ENCODE peak calls at places on chromosomes 7 and 10, in ten cellular contexts. One of them, this sample, is unnamed.

GRCh38 chr7:99762680-99763327 is 21.2 kb downstream of the CYP3A4 start:
- DNase-seq in caudate nucleus: no peak
- DNase-seq in endothelial cell of umbilical vein: no peak
- DNase-seq in keratinocyte: no peak
- DNase-seq in CD8-positive, alpha-beta memory T cell: no peak
- DNase-seq in transverse colon: no peak
- DNase-seq in iPS DF 6.9: no peak
- DNase-seq in RWPE1: peak; percentile 59
- DNase-seq in effector memory CD4-positive, alpha-beta T cell: no peak
- DNase-seq in ovary: no peak
- DNase-seq in this sample: peak; percentile 35

GRCh38 chr7:138214926-138215325 is 138.7 kb downstream of the AKR1D1 start:
- DNase-seq in ovary: no peak
- DNase-seq in endothelial cell of umbilical vein: no peak
- DNase-seq in RWPE1: no peak
- DNase-seq in caudate nucleus: no peak
- DNase-seq in transverse colon: no peak
- DNase-seq in effector memory CD4-positive, alpha-beta T cell: no peak
- DNase-seq in CD8-positive, alpha-beta memory T cell: no peak
- DNase-seq in keratinocyte: no peak
- DNase-seq in iPS DF 6.9: no peak
- DNase-seq in this sample: no peak

GRCh38 chr7:159010951-159011820 is 133.5 kb downstream of the VIPR2 start:
- DNase-seq in iPS DF 6.9: no peak
- DNase-seq in ovary: peak; percentile 64
- DNase-seq in transverse colon: no peak
- DNase-seq in endothelial cell of umbilical vein: no peak
- DNase-seq in effector memory CD4-positive, alpha-beta T cell: no peak
- DNase-seq in caudate nucleus: no peak
- DNase-seq in keratinocyte: no peak
- DNase-seq in RWPE1: no peak
- DNase-seq in CD8-positive, alpha-beta memory T cell: no peak
- DNase-seq in this sample: no peak

GRCh38 chr10:103114876-103115275 is 78.2 kb downstream of the NT5C2 start:
- DNase-seq in RWPE1: peak; percentile 77
- DNase-seq in iPS DF 6.9: no peak
- DNase-seq in ovary: no peak
- DNase-seq in CD8-positive, alpha-beta memory T cell: no peak
- DNase-seq in caudate nucleus: no peak
- DNase-seq in effector memory CD4-positive, alpha-beta T cell: no peak
- DNase-seq in keratinocyte: peak; percentile 35
- DNase-seq in endothelial cell of umbilical vein: no peak
- DNase-seq in transverse colon: no peak
- DNase-seq in this sample: no peak

GRCh38 chr7:133344275-133344674 is 91.4 kb downstream of the EXOC4 start:
- DNase-seq in effector memory CD4-positive, alpha-beta T cell: no peak
- DNase-seq in ovary: no peak
- DNase-seq in RWPE1: peak; percentile 8
- DNase-seq in iPS DF 6.9: no peak
- DNase-seq in transverse colon: no peak
- DNase-seq in endothelial cell of umbilical vein: peak; percentile 42
- DNase-seq in caudate nucleus: no peak
- DNase-seq in CD8-positive, alpha-beta memory T cell: no peak
- DNase-seq in keratinocyte: no peak
- DNase-seq in this sample: no peak

GRCh38 chr7:44378744-44379143 is 53.4 kb upstream of the CAMK2B start:
- DNase-seq in transverse colon: no peak
- DNase-seq in effector memory CD4-positive, alpha-beta T cell: no peak
- DNase-seq in endothelial cell of umbilical vein: peak; percentile 79
- DNase-seq in RWPE1: peak; percentile 83
- DNase-seq in iPS DF 6.9: no peak
- DNase-seq in ovary: no peak
- DNase-seq in caudate nucleus: no peak
- DNase-seq in keratinocyte: no peak
- DNase-seq in CD8-positive, alpha-beta memory T cell: no peak
- DNase-seq in this sample: no peak

GRCh38 chr10:124641282-124642075 is 102.7 kb downstream of the FAM53B start:
- DNase-seq in CD8-positive, alpha-beta memory T cell: peak; percentile 49
- DNase-seq in endothelial cell of umbilical vein: no peak
- DNase-seq in iPS DF 6.9: no peak
- DNase-seq in RWPE1: no peak
- DNase-seq in keratinocyte: no peak
- DNase-seq in effector memory CD4-positive, alpha-beta T cell: no peak
- DNase-seq in ovary: peak; percentile 70
- DNase-seq in transverse colon: peak; percentile 38
- DNase-seq in caudate nucleus: no peak
- DNase-seq in this sample: peak; percentile 54

GRCh38 chr10:7008645-7009044 is 402.2 kb downstream of the SFMBT2 start:
- DNase-seq in RWPE1: no peak
- DNase-seq in CD8-positive, alpha-beta memory T cell: no peak
- DNase-seq in iPS DF 6.9: no peak
- DNase-seq in effector memory CD4-positive, alpha-beta T cell: no peak
- DNase-seq in transverse colon: no peak
- DNase-seq in caudate nucleus: no peak
- DNase-seq in keratinocyte: no peak
- DNase-seq in ovary: no peak
- DNase-seq in endothelial cell of umbilical vein: no peak
- DNase-seq in this sample: no peak

GRCh38 chr10:44195120-44196007 is 189.5 kb downstream of the CXCL12 start:
- DNase-seq in RWPE1: peak; percentile 24
- DNase-seq in ovary: peak; percentile 80
- DNase-seq in transverse colon: peak; percentile 47
- DNase-seq in keratinocyte: no peak
- DNase-seq in caudate nucleus: no peak
- DNase-seq in CD8-positive, alpha-beta memory T cell: no peak
- DNase-seq in endothelial cell of umbilical vein: peak; percentile 2
- DNase-seq in effector memory CD4-positive, alpha-beta T cell: no peak
- DNase-seq in iPS DF 6.9: no peak
- DNase-seq in this sample: no peak

GRCh38 chr10:23412223-23412622 is 26.7 kb upstream of the OTUD1 start:
- DNase-seq in transverse colon: no peak
- DNase-seq in RWPE1: no peak
- DNase-seq in CD8-positive, alpha-beta memory T cell: no peak
- DNase-seq in effector memory CD4-positive, alpha-beta T cell: no peak
- DNase-seq in iPS DF 6.9: no peak
- DNase-seq in caudate nucleus: no peak
- DNase-seq in keratinocyte: no peak
- DNase-seq in ovary: no peak
- DNase-seq in endothelial cell of umbilical vein: no peak
- DNase-seq in this sample: no peak

GRCh38 chr10:7411671-7412481 is 1.0 kb upstream of the SFMBT2 start:
- DNase-seq in RWPE1: no peak
- DNase-seq in ovary: peak; percentile 54
- DNase-seq in effector memory CD4-positive, alpha-beta T cell: no peak
- DNase-seq in transverse colon: peak; percentile 13
- DNase-seq in CD8-positive, alpha-beta memory T cell: no peak
- DNase-seq in iPS DF 6.9: no peak
- DNase-seq in caudate nucleus: no peak
- DNase-seq in keratinocyte: no peak
- DNase-seq in endothelial cell of umbilical vein: no peak
- DNase-seq in this sample: peak; percentile 75

GRCh38 chr7:102456327-102456726 is 8.3 kb downstream of the ALKBH4 start:
- DNase-seq in transverse colon: no peak
- DNase-seq in keratinocyte: no peak
- DNase-seq in CD8-positive, alpha-beta memory T cell: no peak
- DNase-seq in effector memory CD4-positive, alpha-beta T cell: no peak
- DNase-seq in ovary: no peak
- DNase-seq in iPS DF 6.9: no peak
- DNase-seq in caudate nucleus: peak; percentile 41
- DNase-seq in RWPE1: peak; percentile 41
- DNase-seq in endothelial cell of umbilical vein: no peak
- DNase-seq in this sample: no peak

DNA sequence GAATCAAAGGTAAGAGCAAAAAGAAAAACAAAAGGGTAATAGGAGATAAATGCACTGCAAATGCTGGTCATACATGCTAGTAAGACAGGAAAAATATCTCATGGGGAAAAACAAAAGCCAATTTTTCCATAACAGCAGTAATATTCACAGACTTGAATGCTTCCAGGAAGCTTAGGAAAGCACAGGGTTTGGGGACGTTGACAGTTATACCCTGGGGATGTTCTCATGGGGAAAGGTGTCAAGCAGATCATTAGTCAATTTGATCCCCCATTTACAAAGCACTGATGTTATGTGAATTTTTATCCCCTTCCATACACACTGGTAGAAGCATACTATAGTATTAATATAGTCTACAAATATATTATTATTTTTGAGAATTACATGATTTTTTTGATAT is 232.7 kb downstream of the SORCS1 start:
- DNase-seq in caudate nucleus: no peak
- DNase-seq in keratinocyte: no peak
- DNase-seq in endothelial cell of umbilical vein: no peak
- DNase-seq in RWPE1: no peak
- DNase-seq in CD8-positive, alpha-beta memory T cell: no peak
- DNase-seq in effector memory CD4-positive, alpha-beta T cell: no peak
- DNase-seq in ovary: no peak
- DNase-seq in iPS DF 6.9: no peak
- DNase-seq in transverse colon: no peak
- DNase-seq in this sample: no peak
- H3K27ac ChIP-seq in caudate nucleus: no peak overlapping the region
- H3K27ac ChIP-seq in keratinocyte: no peak overlapping the region
- H3K27ac ChIP-seq in endothelial cell of umbilical vein: no peak overlapping the region
- H3K27ac ChIP-seq in RWPE1: no peak overlapping the region
- H3K27ac ChIP-seq in CD8-positive, alpha-beta memory T cell: no peak overlapping the region
- H3K27ac ChIP-seq in effector memory CD4-positive, alpha-beta T cell: no peak overlapping the region
- H3K27ac ChIP-seq in ovary: no peak overlapping the region
- H3K27ac ChIP-seq in iPS DF 6.9: no peak overlapping the region
- H3K27ac ChIP-seq in transverse colon: no peak overlapping the region
- H3K27ac ChIP-seq in this sample: no peak overlapping the region

GRCh38 chr10:43141421-43141820 is 3.2 kb downstream of the CSGALNACT2 start:
- DNase-seq in endothelial cell of umbilical vein: no peak
- DNase-seq in effector memory CD4-positive, alpha-beta T cell: no peak
- DNase-seq in keratinocyte: no peak
- DNase-seq in iPS DF 6.9: no peak
- DNase-seq in ovary: no peak
- DNase-seq in caudate nucleus: no peak
- DNase-seq in RWPE1: no peak
- DNase-seq in transverse colon: no peak
- DNase-seq in CD8-positive, alpha-beta memory T cell: no peak
- DNase-seq in this sample: no peak
- H3K27ac ChIP-seq in endothelial cell of umbilical vein: no peak overlapping the region
- H3K27ac ChIP-seq in effector memory CD4-positive, alpha-beta T cell: no peak overlapping the region
- H3K27ac ChIP-seq in keratinocyte: no peak overlapping the region
- H3K27ac ChIP-seq in iPS DF 6.9: no peak overlapping the region
- H3K27ac ChIP-seq in ovary: no peak overlapping the region
- H3K27ac ChIP-seq in caudate nucleus: no peak overlapping the region
- H3K27ac ChIP-seq in RWPE1: no peak overlapping the region
- H3K27ac ChIP-seq in transverse colon: no peak overlapping the region
- H3K27ac ChIP-seq in CD8-positive, alpha-beta memory T cell: no peak overlapping the region
- H3K27ac ChIP-seq in this sample: no peak overlapping the region

DNA sequence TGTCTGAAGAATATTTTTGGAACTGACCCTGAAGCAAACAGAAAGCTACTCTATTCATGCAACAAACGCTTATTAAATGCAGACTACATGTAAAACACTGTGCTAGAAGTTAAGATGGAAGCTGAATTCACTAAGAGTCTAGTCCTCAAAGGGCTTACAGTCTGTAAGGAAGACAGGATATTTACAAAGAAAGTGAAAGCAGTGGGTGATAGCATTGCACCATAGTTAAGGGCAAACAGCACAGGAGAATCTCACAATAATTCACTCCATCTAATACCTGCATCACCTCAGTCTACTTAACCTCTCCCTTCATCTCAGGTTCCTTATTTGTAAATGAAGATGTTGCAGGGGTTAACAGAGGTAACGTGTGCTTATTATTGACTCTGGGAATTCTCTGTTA is 360.0 kb upstream of the AOAH start:
- DNase-seq in ovary: no peak
- DNase-seq in iPS DF 6.9: no peak
- DNase-seq in effector memory CD4-positive, alpha-beta T cell: no peak
- DNase-seq in RWPE1: no peak
- DNase-seq in keratinocyte: no peak
- DNase-seq in endothelial cell of umbilical vein: no peak
- DNase-seq in CD8-positive, alpha-beta memory T cell: no peak
- DNase-seq in transverse colon: no peak
- DNase-seq in caudate nucleus: no peak
- DNase-seq in this sample: no peak
- H3K27ac ChIP-seq in ovary: no peak overlapping the region
- H3K27ac ChIP-seq in iPS DF 6.9: no peak overlapping the region
- H3K27ac ChIP-seq in effector memory CD4-positive, alpha-beta T cell: no peak overlapping the region
- H3K27ac ChIP-seq in RWPE1: no peak overlapping the region
- H3K27ac ChIP-seq in keratinocyte: no peak overlapping the region
- H3K27ac ChIP-seq in endothelial cell of umbilical vein: no peak overlapping the region
- H3K27ac ChIP-seq in CD8-positive, alpha-beta memory T cell: no peak overlapping the region
- H3K27ac ChIP-seq in transverse colon: peak overlapping the region; percentile 68
- H3K27ac ChIP-seq in caudate nucleus: no peak overlapping the region
- H3K27ac ChIP-seq in this sample: no peak overlapping the region

DNA sequence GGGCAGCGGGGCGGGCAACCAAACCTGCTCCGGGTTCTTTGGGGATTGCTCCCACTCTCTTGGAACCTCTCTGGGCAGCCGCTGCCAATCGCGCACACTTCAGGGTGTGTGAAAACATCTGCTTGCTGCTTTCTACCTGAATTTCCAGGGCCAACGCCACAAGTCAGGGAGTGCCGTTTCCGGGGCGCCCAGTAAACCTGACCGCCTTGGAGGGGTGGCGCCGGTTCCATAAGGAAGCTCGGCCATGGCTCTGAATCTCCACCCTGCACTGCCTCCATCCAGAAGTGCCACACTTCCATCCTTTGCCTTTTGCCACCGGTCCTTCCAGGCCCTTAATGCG is 679 bp upstream of the AFAP1L2 start:
- DNase-seq in RWPE1: peak; percentile 49
- DNase-seq in effector memory CD4-positive, alpha-beta T cell: no peak
- DNase-seq in iPS DF 6.9: no peak
- DNase-seq in endothelial cell of umbilical vein: no peak
- DNase-seq in ovary: no peak
- DNase-seq in keratinocyte: no peak
- DNase-seq in transverse colon: peak; percentile 70
- DNase-seq in caudate nucleus: no peak
- DNase-seq in CD8-positive, alpha-beta memory T cell: no peak
- DNase-seq in this sample: no peak
- H3K27ac ChIP-seq in RWPE1: peak overlapping the region; percentile 71
- H3K27ac ChIP-seq in effector memory CD4-positive, alpha-beta T cell: no peak overlapping the region
- H3K27ac ChIP-seq in iPS DF 6.9: no peak overlapping the region
- H3K27ac ChIP-seq in endothelial cell of umbilical vein: no peak overlapping the region
- H3K27ac ChIP-seq in ovary: peak overlapping the region; percentile 66
- H3K27ac ChIP-seq in keratinocyte: peak overlapping the region; percentile 83
- H3K27ac ChIP-seq in transverse colon: peak overlapping the region; percentile 80
- H3K27ac ChIP-seq in caudate nucleus: no peak overlapping the region
- H3K27ac ChIP-seq in CD8-positive, alpha-beta memory T cell: no peak overlapping the region
- H3K27ac ChIP-seq in this sample: no peak overlapping the region

This sample was measured in left lung.